ENCODE peak calls at places on chromosomes 11 and 22, in four cellular contexts. L, N, J and W are unnamed samples.

GRCh38 chr22:30566125-30566524 is 8.3 kb downstream of the GAL3ST1 start:
- DNase-seq in L (no peak), N (no peak), J (no peak), W (no peak)

GRCh38 chr22:38077096-38077495 is 6.9 kb downstream of the SLC16A8 start:
- DNase-seq in L (no peak), N (no peak), J (no peak), W (no peak)

GRCh38 chr22:43310311-43310710 is 32.9 kb downstream of the SCUBE1 start:
- DNase-seq in L (no peak), N (peak; percentile 5), J (no peak), W (no peak)

GRCh38 chr11:118872403-118872821 is 11.3 kb upstream of the CXCR5 start:
- DNase-seq in L (peak; percentile 64), N (no peak), J (no peak), W (no peak)

GRCh38 chr22:46114518-46115387 is 35.6 kb upstream of the PPARA start:
- DNase-seq in L (no peak), N (no peak), J (no peak), W (no peak)

GRCh38 chr11:64796757-64797541 is 6.1 kb downstream of the MAP4K2 start:
- DNase-seq in L (no peak), N (no peak), J (no peak), W (no peak)

GRCh38 chr22:30777589-30777988 is 82.9 kb downstream of the OSBP2 start:
- DNase-seq in L (no peak), N (no peak), J (no peak), W (no peak)

GRCh38 chr11:44509291-44509690 is 56.2 kb upstream of the CD82 start:
- DNase-seq in L (no peak), N (no peak), J (no peak), W (no peak)

GRCh38 chr22:40231618-40232313 is 54.0 kb downstream of the TNRC6B start:
- DNase-seq in L (no peak), N (no peak), J (no peak), W (no peak)

GRCh38 chr11:5564259-5565019 is 16.1 kb upstream of the OR52H1 start:
- DNase-seq in L (no peak), N (no peak), J (no peak), W (no peak)

GRCh38 chr22:35480627-35481565 is 59.7 kb upstream of the RASD2 start:
- DNase-seq in L (no peak), N (no peak), J (no peak), W (no peak)

GRCh38 chr22:17969732-17970131 is 54.6 kb downstream of the MICAL3 start:
- DNase-seq in L (no peak), N (no peak), J (no peak), W (no peak)

GRCh38 chr11:69889400-69890372 is 70.5 kb upstream of the FGF3 start:
- DNase-seq in L (no peak), N (no peak), J (no peak), W (no peak)

GRCh38 chr11:10725114-10725906 is 25.7 kb upstream of the CTR9 start:
- DNase-seq in L (no peak), N (no peak), J (no peak), W (no peak)

GRCh38 chr22:40757071-40757470 is 62.1 kb downstream of the SLC25A17 start:
- DNase-seq in L (no peak), N (peak; percentile 19), J (no peak), W (no peak)

GRCh38 chr11:67254768-67255167 is 11.5 kb upstream of the GRK2 start:
- DNase-seq in L (no peak), N (no peak), J (no peak), W (no peak)

GRCh38 chr11:41245704-41246398 is 213.6 kb downstream of the LRRC4C start:
- DNase-seq in L (no peak), N (no peak), J (no peak), W (peak; percentile 7)

GRCh38 chr11:71452354-71453020 is 516 bp upstream of the NADSYN1 start:
- DNase-seq in L (peak; percentile 78), N (peak; percentile 67), J (peak; percentile 60), W (peak; percentile 45)

GRCh38 chr11:43419460-43419859 is 60.7 kb downstream of the TTC17 start:
- DNase-seq in L (peak; percentile 70), N (peak; percentile 2), J (no peak), W (peak; percentile 13)

GRCh38 chr22:47043835-47044721 is 281.6 kb downstream of the TBC1D22A start:
- DNase-seq in L (no peak), N (peak; percentile 39), J (no peak), W (peak; percentile 92)

GRCh38 chr11:108853864-108854263 is 189.0 kb downstream of the DDX10 start:
- DNase-seq in L (peak; percentile 33), N (no peak), J (no peak), W (no peak)

GRCh38 chr22:38021201-38021600 is 36.0 kb upstream of the PICK1 start:
- DNase-seq in L (no peak), N (no peak), J (no peak), W (no peak)

GRCh38 chr11:120337896-120338840 is 2.0 kb downstream of the ARHGEF12 start:
- DNase-seq in L (no peak), N (peak; percentile 38), J (no peak), W (no peak)

GRCh38 chr11:110972640-110973039 is 260.4 kb upstream of the ARHGAP20 start:
- DNase-seq in L (no peak), N (no peak), J (no peak), W (no peak)

GRCh38 chr11:61697093-61697492 is 16.9 kb downstream of the DAGLA start:
- DNase-seq in L (no peak), N (no peak), J (no peak), W (no peak)

GRCh38 chr11:120703358-120704152 is 192.0 kb downstream of the GRIK4 start:
- DNase-seq in L (no peak), N (no peak), J (no peak), W (no peak)

GRCh38 chr11:61378713-61379313 is 13.6 kb upstream of the TMEM216 start:
- DNase-seq in L (no peak), N (no peak), J (no peak), W (no peak)

GRCh38 chr11:75668508-75669297 is at the start of gene MAP6:
- DNase-seq in L (peak; percentile 41), N (peak; percentile 80), J (no peak), W (peak; percentile 64)

GRCh38 chr11:20599424-20600346 is at the start of gene SLC6A5:
- DNase-seq in L (peak; percentile 59), N (no peak), J (no peak), W (peak; percentile 8)

GRCh38 chr11:111456086-111456858 is 55.9 kb downstream of the BTG4 start:
- DNase-seq in L (peak; percentile 16), N (no peak), J (no peak), W (no peak)

GRCh38 chr11:36436084-36436483 is 74.0 kb downstream of the TRAF6 start:
- DNase-seq in L (no peak), N (no peak), J (no peak), W (no peak)